ENCODE peak calls at places on chromosomes 5 and 9, in nine cellular contexts. One of them, this sample, is unnamed.

GRCh38 chr5:138469540-138470321 is 4.5 kb downstream of the EGR1 start:
- DNase-seq in SK-N-DZ: peak; percentile 17
- DNase-seq in WERI-Rb-1: no peak
- DNase-seq in Peyer's patch: no peak
- DNase-seq in mesothelial cell of epicardium: peak; percentile 41
- DNase-seq in astrocyte of the spinal cord: peak; percentile 89
- DNase-seq in esophagus muscularis mucosa: no peak
- DNase-seq in GDM1: no peak
- DNase-seq in heart right ventricle: peak; percentile 47
- DNase-seq in this sample: no peak

GRCh38 chr5:72134226-72134625 is 27.0 kb downstream of the MAP1B start:
- DNase-seq in SK-N-DZ: no peak
- DNase-seq in WERI-Rb-1: peak; percentile 53
- DNase-seq in Peyer's patch: no peak
- DNase-seq in mesothelial cell of epicardium: no peak
- DNase-seq in astrocyte of the spinal cord: peak; percentile 43
- DNase-seq in esophagus muscularis mucosa: no peak
- DNase-seq in GDM1: no peak
- DNase-seq in heart right ventricle: no peak
- DNase-seq in this sample: no peak

GRCh38 chr5:36156619-36157018 is 4.7 kb downstream of the SKP2 start:
- DNase-seq in SK-N-DZ: no peak
- DNase-seq in WERI-Rb-1: no peak
- DNase-seq in Peyer's patch: no peak
- DNase-seq in mesothelial cell of epicardium: no peak
- DNase-seq in astrocyte of the spinal cord: peak; percentile 30
- DNase-seq in esophagus muscularis mucosa: no peak
- DNase-seq in GDM1: no peak
- DNase-seq in heart right ventricle: no peak
- DNase-seq in this sample: no peak

GRCh38 chr5:73716284-73716808 is 90.3 kb downstream of the ARHGEF28 start:
- DNase-seq in SK-N-DZ: no peak
- DNase-seq in WERI-Rb-1: no peak
- DNase-seq in Peyer's patch: no peak
- DNase-seq in mesothelial cell of epicardium: no peak
- DNase-seq in astrocyte of the spinal cord: no peak
- DNase-seq in esophagus muscularis mucosa: no peak
- DNase-seq in GDM1: no peak
- DNase-seq in heart right ventricle: no peak
- DNase-seq in this sample: no peak

GRCh38 chr9:37916471-37917314 is 12.8 kb upstream of the SLC25A51 start:
- DNase-seq in SK-N-DZ: no peak
- DNase-seq in WERI-Rb-1: no peak
- DNase-seq in Peyer's patch: no peak
- DNase-seq in mesothelial cell of epicardium: no peak
- DNase-seq in astrocyte of the spinal cord: no peak
- DNase-seq in esophagus muscularis mucosa: no peak
- DNase-seq in GDM1: no peak
- DNase-seq in heart right ventricle: no peak
- DNase-seq in this sample: no peak

GRCh38 chr5:2563046-2563445 is 188.4 kb downstream of the IRX2 start:
- DNase-seq in SK-N-DZ: no peak
- DNase-seq in WERI-Rb-1: no peak
- DNase-seq in Peyer's patch: no peak
- DNase-seq in mesothelial cell of epicardium: no peak
- DNase-seq in astrocyte of the spinal cord: no peak
- DNase-seq in esophagus muscularis mucosa: no peak
- DNase-seq in GDM1: no peak
- DNase-seq in heart right ventricle: no peak
- DNase-seq in this sample: no peak

GRCh38 chr5:135116146-135116545 is 82.1 kb upstream of the PITX1 start:
- DNase-seq in SK-N-DZ: no peak
- DNase-seq in WERI-Rb-1: no peak
- DNase-seq in Peyer's patch: peak; percentile 52
- DNase-seq in mesothelial cell of epicardium: no peak
- DNase-seq in astrocyte of the spinal cord: no peak
- DNase-seq in esophagus muscularis mucosa: no peak
- DNase-seq in GDM1: no peak
- DNase-seq in heart right ventricle: peak; percentile 22
- DNase-seq in this sample: no peak

GRCh38 chr5:161312882-161313281 is 233.6 kb downstream of the GABRB2 start:
- DNase-seq in SK-N-DZ: no peak
- DNase-seq in WERI-Rb-1: no peak
- DNase-seq in Peyer's patch: no peak
- DNase-seq in mesothelial cell of epicardium: no peak
- DNase-seq in astrocyte of the spinal cord: no peak
- DNase-seq in esophagus muscularis mucosa: no peak
- DNase-seq in GDM1: no peak
- DNase-seq in heart right ventricle: no peak
- DNase-seq in this sample: no peak

GRCh38 chr5:154313360-154314017 is 123.0 kb downstream of the GALNT10 start:
- DNase-seq in SK-N-DZ: no peak
- DNase-seq in WERI-Rb-1: peak; percentile 64
- DNase-seq in Peyer's patch: no peak
- DNase-seq in mesothelial cell of epicardium: no peak
- DNase-seq in astrocyte of the spinal cord: no peak
- DNase-seq in esophagus muscularis mucosa: no peak
- DNase-seq in GDM1: no peak
- DNase-seq in heart right ventricle: no peak
- DNase-seq in this sample: no peak

GRCh38 chr9:134304306-134304705 is 21.9 kb upstream of the RXRA start:
- DNase-seq in SK-N-DZ: no peak
- DNase-seq in WERI-Rb-1: no peak
- DNase-seq in Peyer's patch: no peak
- DNase-seq in mesothelial cell of epicardium: no peak
- DNase-seq in astrocyte of the spinal cord: no peak
- DNase-seq in esophagus muscularis mucosa: no peak
- DNase-seq in GDM1: no peak
- DNase-seq in heart right ventricle: no peak
- DNase-seq in this sample: no peak

GRCh38 chr5:137453476-137454080 is 45.5 kb downstream of the SPOCK1 start:
- DNase-seq in SK-N-DZ: no peak
- DNase-seq in WERI-Rb-1: no peak
- DNase-seq in Peyer's patch: no peak
- DNase-seq in mesothelial cell of epicardium: no peak
- DNase-seq in astrocyte of the spinal cord: peak; percentile 65
- DNase-seq in esophagus muscularis mucosa: peak; percentile 26
- DNase-seq in GDM1: no peak
- DNase-seq in heart right ventricle: peak; percentile 20
- DNase-seq in this sample: no peak

GRCh38 chr5:123907349-123907748 is 395.4 kb downstream of the CSNK1G3 start:
- DNase-seq in SK-N-DZ: no peak
- DNase-seq in WERI-Rb-1: no peak
- DNase-seq in Peyer's patch: no peak
- DNase-seq in mesothelial cell of epicardium: no peak
- DNase-seq in astrocyte of the spinal cord: no peak
- DNase-seq in esophagus muscularis mucosa: no peak
- DNase-seq in GDM1: no peak
- DNase-seq in heart right ventricle: no peak
- DNase-seq in this sample: no peak